ENCODE peak calls at places on chromosomes 3 and 15, in seven cellular contexts. D is GM23338, X is cardiac muscle cell, U is fibroblast of lung, W is MM.1S, Z is colonic mucosa, Q is endodermal cell. P is an unnamed sample. For H3K4me1 and H3K36me3, the result is how much of the 10 kb centered on the place peaks cover.

GRCh38 chr3:44469914-44470313 is 7.6 kb downstream of the ZNF445 start:
- DNase-seq in D (no peak), X (no peak), U (no peak), W (no peak), Z (no peak), Q (no peak), P (no peak)

GRCh38 chr3:141366285-141367037 is 1.8 kb upstream of the ZBTB38 start:
- DNase-seq in D (no peak), X (peak), U (peak), W (peak), Z (peak), Q (no peak), P (peak)

GRCh38 chr3:169968224-169968623 is 1.6 kb downstream of the SEC62 start:
- DNase-seq in D (no peak), X (no peak), U (no peak), W (no peak), Z (no peak), Q (no peak), P (no peak)

GRCh38 chr15:71121442-71121841 is 6.2 kb downstream of the THSD4 start:
- DNase-seq in D (no peak), X (no peak), U (no peak), W (no peak), Z (no peak), Q (peak), P (no peak)

GRCh38 chr3:71784914-71785593 is at the start of gene PROK2:
- DNase-seq in D (peak), X (peak), U (no peak), W (no peak), Z (no peak), Q (peak), P (peak)

GRCh38 chr3:48739955-48740823 is 23.2 kb upstream of the IP6K2 start:
- DNase-seq in D (peak), X (peak), U (peak), W (peak), Z (peak), Q (peak), P (peak)

GRCh38 chr3:67048716-67049076 is 50.6 kb downstream of the KBTBD8 start:
- DNase-seq in D (no peak), X (no peak), U (no peak), W (no peak), Z (no peak), Q (no peak), P (no peak)

GRCh38 chr15:29420188-29420587 is 150.6 kb upstream of the NSMCE3 start:
- DNase-seq in D (peak), X (no peak), U (no peak), W (no peak), Z (no peak), Q (peak), P (no peak)

GRCh38 chr3:160796813-160797164 is 40.8 kb downstream of the PPM1L start:
- DNase-seq in D (no peak), X (no peak), U (no peak), W (no peak), Z (peak), Q (no peak), P (peak)

GRCh38 chr3:188348445-188349244 is 194.7 kb downstream of the LPP start:
- DNase-seq in D (peak), X (peak), U (peak), W (no peak), Z (peak), Q (no peak), P (peak)

GRCh38 chr15:58734859-58735258 is 14.6 kb downstream of the ADAM10 start:
- DNase-seq in D (no peak), X (no peak), U (no peak), W (no peak), Z (no peak), Q (no peak), P (no peak)
- H3K4me1 ChIP-seq in D (under half), X (under half), U (under half), W (under half), Z (under half), Q (under half), P (under half)

DNA sequence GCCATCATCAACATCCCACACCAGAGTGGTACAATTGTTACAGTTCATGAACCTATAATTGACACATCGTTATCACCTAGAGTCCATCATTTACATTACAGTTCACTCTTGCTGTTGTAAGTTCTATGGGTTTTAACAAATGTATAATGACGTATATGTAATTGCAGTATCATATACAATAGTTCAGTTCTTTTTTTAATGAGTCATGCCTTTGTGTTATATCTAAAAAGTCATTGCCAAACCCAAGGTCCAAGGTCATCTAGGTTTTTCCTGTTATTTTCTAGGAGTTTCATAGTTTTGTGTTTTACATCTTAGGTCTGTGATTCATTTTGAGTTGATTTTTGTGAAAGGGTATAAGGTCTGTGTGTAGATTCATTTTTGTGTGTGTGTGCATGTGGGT is 160.9 kb upstream of the GALNT15 start:
- DNase-seq in D (no peak), X (peak), U (peak), W (no peak), Z (no peak), Q (no peak), P (no peak)
- H3K27ac ChIP-seq in D (no peak), X (no peak), U (peak), W (no peak), Z (no peak), Q (no peak), P (no peak)

GRCh38 chr3:69181592-69182211 is 59.3 kb upstream of the LMOD3 start:
- DNase-seq in D (no peak), X (peak), U (peak), W (no peak), Z (no peak), Q (no peak), P (no peak)
- H3K36me3 ChIP-seq in D (under half), X (half or more), U (under half), W (under half), Z (under half), Q (under half), P (under half)

GRCh38 chr3:52223449-52224408 is 1.7 kb downstream of the TLR9 start:
- DNase-seq in D (no peak), X (no peak), U (no peak), W (no peak), Z (no peak), Q (no peak), P (no peak)
- H3K4me1 ChIP-seq in D (under half), X (under half), U (under half), W (under half), Z (under half), Q (under half), P (under half)

GRCh38 chr3:99943931-99944761 is 126.5 kb downstream of the CMSS1 start:
- DNase-seq in D (no peak), X (no peak), U (no peak), W (peak), Z (no peak), Q (no peak), P (no peak)
- H3K27ac ChIP-seq in D (peak), X (no peak), U (no peak), W (no peak), Z (peak), Q (no peak), P (no peak)

P was measured in body of pancreas.